ENCODE peak calls at places on chromosome 22, in four cellular contexts. X, U, A and H are unnamed samples. For H3K9me3, the result is how much of the 10 kb centered on the place peaks cover.

GRCh38 chr22:43867839-43868652 is 5.7 kb upstream of the SULT4A1 start:
- DNase-seq in U (peak), A (no peak), X (peak), H (peak)

GRCh38 chr22:19805821-19806212 is 45.2 kb downstream of the TBX1 start:
- DNase-seq in U (no peak), A (no peak), X (no peak), H (no peak)

GRCh38 chr22:33923033-33923432 is 2.8 kb upstream of the LARGE1 start:
- DNase-seq in X (no peak), A (no peak), U (no peak), H (no peak)

GRCh38 chr22:18088825-18089568 is 11.2 kb downstream of the PEX26 start:
- DNase-seq in X (no peak), U (no peak), A (no peak), H (peak)

GRCh38 chr22:44567846-44568493 is 69.9 kb upstream of the RTL6 start:
- DNase-seq in X (peak), U (peak), A (no peak), H (peak)

GRCh38 chr22:32788884-32789624 is 12.5 kb upstream of the TIMP3 start:
- DNase-seq in U (no peak), X (peak), A (no peak), H (no peak)

GRCh38 chr22:28774378-28774777 is 1.9 kb downstream of the CCDC117 start:
- DNase-seq in U (no peak), X (no peak), A (no peak), H (no peak)

GRCh38 chr22:44147821-44148574 is 32.7 kb upstream of the PARVG start:
- DNase-seq in A (no peak), X (peak), U (no peak), H (no peak)

GRCh38 chr22:23608583-23608982 is 23.5 kb downstream of the DRICH1 start:
- DNase-seq in X (no peak), A (no peak), U (no peak), H (no peak)

GRCh38 chr22:44584256-44584902 is 86.3 kb upstream of the RTL6 start:
- DNase-seq in X (peak), U (no peak), A (no peak), H (no peak)

GRCh38 chr22:46902998-46903916 is 140.8 kb downstream of the TBC1D22A start:
- DNase-seq in A (no peak), U (peak), X (no peak), H (no peak)

GRCh38 chr22:24501366-24502005 is 6.4 kb downstream of the UPB1 start:
- DNase-seq in A (no peak), X (no peak), U (no peak), H (no peak)

GRCh38 chr22:30969532-30970355 is 679 bp downstream of the TUG1 start:
- DNase-seq in A (no peak), X (no peak), U (peak), H (no peak)
- H3K9me3 ChIP-seq in A (under half), X (under half), U (under half), H (under half)

GRCh38 chr22:49597428-49598039 is 230.1 kb downstream of the BRD1 start:
- DNase-seq in X (no peak), U (no peak), A (no peak), H (no peak)

GRCh38 chr22:49594078-49594477 is 233.6 kb downstream of the BRD1 start:
- DNase-seq in A (no peak), X (no peak), U (no peak), H (no peak)

GRCh38 chr22:49592780-49593501 is 234.7 kb downstream of the BRD1 start:
- DNase-seq in A (no peak), X (no peak), U (no peak), H (no peak)

GRCh38 chr22:49593509-49593908 is 234.2 kb downstream of the BRD1 start:
- DNase-seq in X (no peak), U (no peak), A (no peak), H (no peak)

DNA sequence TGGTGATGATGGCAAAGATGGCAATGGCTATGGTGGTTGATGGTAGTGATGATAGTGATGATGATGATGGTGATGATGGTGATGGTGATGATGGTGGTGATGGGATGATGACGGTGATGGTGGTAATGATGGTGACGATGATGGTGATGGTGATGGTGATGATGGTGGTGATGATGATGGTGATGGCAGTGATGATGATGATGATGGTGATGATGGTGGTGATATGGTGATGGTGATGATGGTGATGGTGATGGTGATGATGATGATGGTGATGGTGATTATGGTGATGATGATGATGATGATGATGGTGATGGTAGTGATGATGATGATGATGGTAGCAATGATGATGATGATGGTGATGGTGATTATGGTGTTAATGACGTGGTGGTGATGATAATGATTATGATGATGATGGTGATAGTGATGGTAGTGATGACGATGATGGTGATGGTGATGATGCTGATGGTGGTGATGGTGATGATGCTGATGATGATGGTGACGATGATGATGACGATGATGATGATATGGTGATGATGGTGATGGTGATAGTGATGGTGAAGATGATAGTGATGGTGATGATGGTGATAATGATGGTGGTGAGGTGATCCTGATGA is 232.1 kb downstream of the BRD1 start:
- DNase-seq in U (no peak), A (no peak), X (no peak), H (no peak)
- H3K9me3 ChIP-seq in U (under half), A (under half), X (under half), H (under half)

GRCh38 chr22:10781571-10782403 is 4746.2 kb upstream of the OR11H1 start:
- DNase-seq in X (no peak), U (no peak), A (no peak), H (no peak)
- H3K9me3 ChIP-seq in X (under half), U (under half), A (under half), H (under half)

GRCh38 chr22:48581821-48582469 is 1245.7 kb downstream of the BRD1 start:
- DNase-seq in A (no peak), X (peak), U (no peak), H (no peak)

GRCh38 chr22:48579915-48580279 is 1247.8 kb downstream of the BRD1 start:
- DNase-seq in A (no peak), U (no peak), X (peak), H (no peak)

GRCh38 chr22:48579035-48579914 is 1248.4 kb downstream of the BRD1 start:
- DNase-seq in U (no peak), A (no peak), X (peak), H (no peak)

GRCh38 chr22:48580481-48580970 is 1247.1 kb downstream of the BRD1 start:
- DNase-seq in X (peak), A (no peak), U (no peak), H (no peak)

DNA sequence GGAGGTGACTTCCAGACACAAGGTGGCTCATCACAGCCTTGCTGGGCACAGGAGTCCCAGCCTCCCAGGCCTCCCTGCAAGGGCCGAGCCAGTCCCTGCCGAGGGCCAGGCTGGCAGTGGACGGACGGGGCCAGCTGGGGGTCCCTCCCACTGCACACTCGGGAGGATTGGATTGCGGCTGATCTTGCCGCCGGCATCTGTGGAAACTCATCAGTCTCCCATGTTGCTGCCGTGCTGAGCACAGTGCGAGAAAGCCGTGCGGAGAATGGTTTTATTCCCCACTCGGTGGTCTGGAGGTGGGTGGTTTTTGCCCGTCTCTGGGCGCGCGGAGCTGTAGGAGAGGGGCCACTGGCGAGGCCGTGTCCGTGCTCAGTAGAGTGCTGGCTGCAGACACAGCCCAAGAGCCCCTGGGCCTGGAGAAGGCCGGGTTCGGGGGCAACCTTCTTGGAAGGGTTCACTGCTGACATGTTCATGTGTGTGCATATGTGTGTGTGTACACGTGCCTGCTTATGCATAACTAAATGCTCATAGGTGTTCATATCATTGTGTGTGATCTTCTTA is 1246.4 kb downstream of the BRD1 start:
- DNase-seq in A (no peak), X (peak), U (no peak), H (peak)
- H3K9me3 ChIP-seq in A (under half), X (under half), U (under half), H (under half)

GRCh38 chr22:49093192-49093880 is 734.3 kb downstream of the BRD1 start:
- DNase-seq in A (no peak), X (no peak), U (no peak), H (no peak)

GRCh38 chr22:49094858-49095257 is 732.8 kb downstream of the BRD1 start:
- DNase-seq in X (no peak), U (no peak), A (no peak), H (no peak)

GRCh38 chr22:49095366-49095765 is 732.3 kb downstream of the BRD1 start:
- DNase-seq in X (no peak), A (no peak), U (no peak), H (no peak)

GRCh38 chr22:49092751-49093150 is 734.9 kb downstream of the BRD1 start:
- DNase-seq in X (no peak), U (no peak), A (no peak), H (no peak)

DNA sequence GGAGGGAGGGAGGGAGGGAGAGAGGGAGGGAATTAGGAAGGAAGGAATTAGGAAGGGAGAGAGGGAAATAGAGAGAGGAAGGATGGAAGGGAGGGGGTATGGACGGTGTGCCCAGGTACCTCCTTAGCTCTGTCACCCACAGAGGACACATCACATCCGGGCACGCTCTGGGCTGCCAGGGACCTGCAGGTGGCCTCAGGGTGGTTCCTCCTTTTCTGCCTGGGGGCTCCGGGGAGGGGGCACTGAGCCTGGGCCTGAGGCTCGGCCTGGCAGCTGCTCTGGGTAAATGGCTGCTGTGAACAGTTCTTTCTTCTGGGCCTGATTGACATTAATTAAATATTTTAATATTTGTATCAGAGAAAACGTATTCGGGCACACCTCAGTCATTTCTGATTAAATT is 733.5 kb downstream of the BRD1 start:
- DNase-seq in U (no peak), A (no peak), X (no peak), H (no peak)
- H3K9me3 ChIP-seq in U (under half), A (under half), X (under half), H (under half)

DNA sequence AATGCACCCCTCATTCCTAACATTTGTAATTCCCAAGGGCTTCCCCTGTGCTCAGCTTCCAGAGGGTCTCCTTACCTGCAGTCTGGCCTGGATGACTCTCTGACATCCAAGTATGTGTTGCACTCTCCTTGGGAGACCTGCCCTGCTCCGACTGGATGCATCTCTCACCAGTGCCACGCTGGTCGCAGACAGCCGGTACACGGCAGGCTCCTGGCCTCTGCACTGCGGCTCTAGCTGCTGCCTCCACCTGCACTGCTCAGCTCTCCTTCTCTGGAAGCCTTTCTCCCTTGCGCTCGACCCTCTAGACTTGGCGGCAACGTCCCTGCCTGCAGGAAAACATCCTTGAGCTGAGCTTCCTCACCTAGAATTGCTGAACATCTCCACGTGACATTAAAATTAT is 685.9 kb downstream of the BRD1 start:
- DNase-seq in X (no peak), A (no peak), U (no peak), H (no peak)
- H3K9me3 ChIP-seq in X (under half), A (under half), U (under half), H (under half)

GRCh38 chr22:48867891-48868290 is 959.8 kb downstream of the BRD1 start:
- DNase-seq in U (no peak), X (no peak), A (no peak), H (no peak)

GRCh38 chr22:48863965-48864538 is 963.6 kb downstream of the BRD1 start:
- DNase-seq in A (no peak), U (no peak), X (no peak), H (no peak)

GRCh38 chr22:48868554-48868953 is 959.1 kb downstream of the BRD1 start:
- DNase-seq in A (no peak), U (no peak), X (no peak), H (no peak)

GRCh38 chr22:48866906-48867597 is 960.6 kb downstream of the BRD1 start:
- DNase-seq in U (no peak), A (no peak), X (peak), H (no peak)

DNA sequence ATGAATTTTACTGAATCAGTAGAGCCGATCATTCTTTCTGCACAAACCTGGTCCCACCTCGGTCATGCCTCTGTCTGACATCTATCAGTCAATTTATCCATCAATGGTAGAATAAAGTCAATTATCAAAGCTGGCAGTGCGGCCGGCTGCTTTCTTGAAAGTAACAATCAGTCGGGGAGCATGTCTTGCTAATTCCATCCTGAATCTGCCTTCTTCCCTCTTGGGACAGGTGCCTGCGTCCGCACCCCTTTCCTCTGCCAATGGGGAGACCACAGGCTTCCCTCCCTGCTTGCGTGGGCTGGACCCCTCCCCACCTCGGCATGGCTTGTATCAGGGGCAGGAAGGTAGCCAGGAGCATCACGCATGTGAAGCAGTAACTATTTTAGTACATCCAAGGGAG is 962.9 kb downstream of the BRD1 start:
- DNase-seq in U (no peak), X (no peak), A (no peak), H (no peak)
- H3K9me3 ChIP-seq in U (under half), X (under half), A (under half), H (under half)

GRCh38 chr22:22454997-22455396 is 53.5 kb downstream of the ZNF280B start:
- DNase-seq in A (no peak), U (no peak), X (no peak), H (no peak)
- H3K9me3 ChIP-seq in A (under half), U (under half), X (under half), H (under half)

GRCh38 chr22:48439560-48440135 is 1388.0 kb downstream of the BRD1 start:
- DNase-seq in U (no peak), X (no peak), A (no peak), H (no peak)
- H3K9me3 ChIP-seq in U (under half), X (under half), A (under half), H (under half)